ENCODE peak calls at places on chromosomes 5 and 9, in five cellular contexts. One of them, this sample, is unnamed.

GRCh38 chr5:161572914-161573313 is 26.4 kb upstream of the GABRB2 start:
- DNase-seq in choroid plexus epithelial cell: no peak
- DNase-seq in stomach: no peak
- DNase-seq in AG04449: no peak
- DNase-seq in fibroblast of mammary gland: no peak
- DNase-seq in this sample: no peak

GRCh38 chr9:116924462-116925110 is 237.5 kb downstream of the TRIM32 start:
- DNase-seq in stomach: no peak
- DNase-seq in choroid plexus epithelial cell: no peak
- DNase-seq in AG04449: no peak
- DNase-seq in fibroblast of mammary gland: no peak
- DNase-seq in this sample: no peak

GRCh38 chr5:17976404-17976803 is 342.1 kb downstream of the TAF11L14 start:
- DNase-seq in AG04449: no peak
- DNase-seq in choroid plexus epithelial cell: no peak
- DNase-seq in fibroblast of mammary gland: no peak
- DNase-seq in stomach: no peak
- DNase-seq in this sample: no peak

GRCh38 chr5:5581080-5581479 is 158.6 kb downstream of the ICE1 start:
- DNase-seq in fibroblast of mammary gland: no peak
- DNase-seq in choroid plexus epithelial cell: no peak
- DNase-seq in stomach: no peak
- DNase-seq in AG04449: no peak
- DNase-seq in this sample: no peak

GRCh38 chr5:142017832-142018427 is 5.1 kb upstream of the GNPDA1 start:
- DNase-seq in AG04449: no peak
- DNase-seq in stomach: no peak
- DNase-seq in choroid plexus epithelial cell: peak
- DNase-seq in fibroblast of mammary gland: peak
- DNase-seq in this sample: peak

GRCh38 chr5:31413030-31413812 is 118.7 kb downstream of the DROSHA start:
- DNase-seq in stomach: no peak
- DNase-seq in fibroblast of mammary gland: no peak
- DNase-seq in choroid plexus epithelial cell: peak
- DNase-seq in AG04449: no peak
- DNase-seq in this sample: no peak

GRCh38 chr5:169183581-169183980 is 117.4 kb downstream of the SLIT3 start:
- DNase-seq in choroid plexus epithelial cell: no peak
- DNase-seq in stomach: no peak
- DNase-seq in AG04449: peak
- DNase-seq in fibroblast of mammary gland: peak
- DNase-seq in this sample: peak

GRCh38 chr9:93642961-93643360 is 66.6 kb downstream of the PHF2 start:
- DNase-seq in AG04449: peak
- DNase-seq in fibroblast of mammary gland: peak
- DNase-seq in stomach: no peak
- DNase-seq in choroid plexus epithelial cell: peak
- DNase-seq in this sample: peak

GRCh38 chr5:40266952-40267351 is 412.8 kb upstream of the PTGER4 start:
- DNase-seq in fibroblast of mammary gland: no peak
- DNase-seq in AG04449: no peak
- DNase-seq in choroid plexus epithelial cell: no peak
- DNase-seq in stomach: no peak
- DNase-seq in this sample: no peak

GRCh38 chr9:121559183-121559582 is 59.5 kb upstream of the GGTA1 start:
- DNase-seq in choroid plexus epithelial cell: peak
- DNase-seq in stomach: no peak
- DNase-seq in AG04449: no peak
- DNase-seq in fibroblast of mammary gland: peak
- DNase-seq in this sample: peak

GRCh38 chr5:76403963-76404693 is 1.0 kb downstream of the IQGAP2 start:
- DNase-seq in stomach: peak
- DNase-seq in fibroblast of mammary gland: no peak
- DNase-seq in choroid plexus epithelial cell: peak
- DNase-seq in AG04449: no peak
- DNase-seq in this sample: no peak

GRCh38 chr5:176529116-176529823 is 7.9 kb downstream of the RNF44 start:
- DNase-seq in AG04449: no peak
- DNase-seq in choroid plexus epithelial cell: no peak
- DNase-seq in fibroblast of mammary gland: no peak
- DNase-seq in stomach: no peak
- DNase-seq in this sample: no peak

GRCh38 chr9:93089024-93089423 is 7.0 kb upstream of the CARD19 start:
- DNase-seq in choroid plexus epithelial cell: no peak
- DNase-seq in AG04449: no peak
- DNase-seq in stomach: no peak
- DNase-seq in fibroblast of mammary gland: no peak
- DNase-seq in this sample: no peak

GRCh38 chr9:28064241-28064640 is 491.0 kb upstream of the C9orf72 start:
- DNase-seq in choroid plexus epithelial cell: no peak
- DNase-seq in AG04449: no peak
- DNase-seq in fibroblast of mammary gland: no peak
- DNase-seq in stomach: no peak
- DNase-seq in this sample: no peak

GRCh38 chr9:108196332-108196731 is 659.5 kb downstream of the ACTL7B start:
- DNase-seq in choroid plexus epithelial cell: no peak
- DNase-seq in AG04449: no peak
- DNase-seq in fibroblast of mammary gland: no peak
- DNase-seq in stomach: no peak
- DNase-seq in this sample: no peak

GRCh38 chr5:110785356-110785755 is 46.5 kb downstream of the SLC25A46 start:
- DNase-seq in AG04449: peak
- DNase-seq in fibroblast of mammary gland: peak
- DNase-seq in choroid plexus epithelial cell: peak
- DNase-seq in stomach: no peak
- DNase-seq in this sample: peak

GRCh38 chr9:121282309-121283071 is 14.5 kb downstream of the GSN start:
- DNase-seq in stomach: peak
- DNase-seq in choroid plexus epithelial cell: no peak
- DNase-seq in AG04449: no peak
- DNase-seq in fibroblast of mammary gland: peak
- DNase-seq in this sample: peak

GRCh38 chr9:136808075-136808780 is 480 bp downstream of the RABL6 start:
- DNase-seq in stomach: peak
- DNase-seq in fibroblast of mammary gland: no peak
- DNase-seq in AG04449: no peak
- DNase-seq in choroid plexus epithelial cell: no peak
- DNase-seq in this sample: no peak

GRCh38 chr9:82031538-82032280 is 43.1 kb downstream of the SPATA31D1 start:
- DNase-seq in choroid plexus epithelial cell: peak
- DNase-seq in fibroblast of mammary gland: peak
- DNase-seq in stomach: no peak
- DNase-seq in AG04449: peak
- DNase-seq in this sample: peak

GRCh38 chr5:127563133-127563532 is 45.7 kb downstream of the PRRC1 start:
- DNase-seq in choroid plexus epithelial cell: no peak
- DNase-seq in fibroblast of mammary gland: no peak
- DNase-seq in stomach: no peak
- DNase-seq in AG04449: no peak
- DNase-seq in this sample: peak

GRCh38 chr5:36300181-36300926 is 1.3 kb downstream of the RANBP3L start:
- DNase-seq in fibroblast of mammary gland: peak
- DNase-seq in stomach: no peak
- DNase-seq in choroid plexus epithelial cell: peak
- DNase-seq in AG04449: no peak
- DNase-seq in this sample: no peak

GRCh38 chr5:179762079-179762780 is 29.6 kb downstream of the MAML1 start:
- DNase-seq in AG04449: no peak
- DNase-seq in stomach: no peak
- DNase-seq in fibroblast of mammary gland: peak
- DNase-seq in choroid plexus epithelial cell: peak
- DNase-seq in this sample: peak

GRCh38 chr5:169971780-169972179 is 8.5 kb downstream of the INSYN2B start:
- DNase-seq in stomach: no peak
- DNase-seq in choroid plexus epithelial cell: no peak
- DNase-seq in AG04449: no peak
- DNase-seq in fibroblast of mammary gland: no peak
- DNase-seq in this sample: no peak

GRCh38 chr9:123162359-123163345 is 105.7 kb downstream of the STRBP start:
- DNase-seq in choroid plexus epithelial cell: no peak
- DNase-seq in stomach: no peak
- DNase-seq in fibroblast of mammary gland: no peak
- DNase-seq in AG04449: no peak
- DNase-seq in this sample: no peak

GRCh38 chr5:181243521-181244307 is at the start of gene RACK1:
- DNase-seq in AG04449: peak
- DNase-seq in fibroblast of mammary gland: peak
- DNase-seq in choroid plexus epithelial cell: peak
- DNase-seq in stomach: peak
- DNase-seq in this sample: peak

GRCh38 chr9:76761448-76761847 is 2.8 kb upstream of the PCA3 start:
- DNase-seq in stomach: no peak
- DNase-seq in AG04449: no peak
- DNase-seq in fibroblast of mammary gland: peak
- DNase-seq in choroid plexus epithelial cell: peak
- DNase-seq in this sample: peak

GRCh38 chr9:2193565-2193964 is 178.4 kb downstream of the SMARCA2 start:
- DNase-seq in AG04449: no peak
- DNase-seq in fibroblast of mammary gland: no peak
- DNase-seq in choroid plexus epithelial cell: no peak
- DNase-seq in stomach: no peak
- DNase-seq in this sample: no peak
- TF ChIP-seq CTCF in AG04449: no peak
- TF ChIP-seq CTCF in fibroblast of mammary gland: no peak
- TF ChIP-seq CTCF in choroid plexus epithelial cell: peak
- TF ChIP-seq CTCF in stomach: no peak
- TF ChIP-seq CTCF in this sample: no peak

GRCh38 chr5:116011046-116011445 is 21.2 kb upstream of the ARL14EPL start:
- DNase-seq in choroid plexus epithelial cell: peak
- DNase-seq in AG04449: no peak
- DNase-seq in stomach: no peak
- DNase-seq in fibroblast of mammary gland: no peak
- DNase-seq in this sample: peak

GRCh38 chr5:116009806-116010205 is 22.5 kb upstream of the ARL14EPL start:
- DNase-seq in fibroblast of mammary gland: no peak
- DNase-seq in stomach: no peak
- DNase-seq in choroid plexus epithelial cell: no peak
- DNase-seq in AG04449: no peak
- DNase-seq in this sample: peak

GRCh38 chr5:116013931-116014330 is 18.3 kb upstream of the ARL14EPL start:
- DNase-seq in AG04449: no peak
- DNase-seq in choroid plexus epithelial cell: no peak
- DNase-seq in stomach: no peak
- DNase-seq in fibroblast of mammary gland: no peak
- DNase-seq in this sample: peak

DNA sequence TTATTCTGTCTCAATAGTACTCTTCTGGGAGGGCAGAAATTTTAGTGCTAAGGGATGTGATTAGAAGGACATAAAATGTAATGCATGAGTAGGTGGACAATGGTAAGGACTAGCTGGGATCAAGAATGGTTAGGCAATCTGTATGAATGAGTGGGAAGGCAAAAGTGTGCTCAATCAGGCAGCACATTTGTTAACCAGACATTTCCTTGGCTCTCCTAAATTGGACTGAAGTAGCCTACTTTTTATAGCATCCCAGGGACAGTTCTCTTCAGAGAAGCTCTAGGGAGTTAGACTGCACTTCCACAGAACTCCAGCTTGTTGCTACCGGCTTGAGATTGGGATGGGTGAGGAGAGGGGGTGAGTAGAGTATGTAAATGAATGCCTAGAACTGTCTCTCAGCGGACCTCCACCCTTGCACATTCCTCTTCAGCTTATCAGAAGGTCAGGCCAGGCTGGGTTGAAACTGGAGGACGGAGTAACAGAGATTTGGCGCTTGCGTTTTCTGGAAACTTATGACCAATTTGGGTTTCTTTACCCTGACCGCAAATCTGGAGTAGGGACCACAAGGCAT is 19.0 kb upstream of the ARL14EPL start:
- DNase-seq in choroid plexus epithelial cell: no peak
- DNase-seq in stomach: no peak
- DNase-seq in fibroblast of mammary gland: peak
- DNase-seq in AG04449: no peak
- DNase-seq in this sample: peak
- H3K4me3 ChIP-seq in choroid plexus epithelial cell: no peak
- H3K4me3 ChIP-seq in stomach: no peak
- H3K4me3 ChIP-seq in fibroblast of mammary gland: no peak
- H3K4me3 ChIP-seq in AG04449: no peak
- H3K4me3 ChIP-seq in this sample: no peak

GRCh38 chr9:86034863-86035734 is 64.3 kb downstream of the GOLM1 start:
- DNase-seq in fibroblast of mammary gland: peak
- DNase-seq in stomach: peak
- DNase-seq in AG04449: no peak
- DNase-seq in choroid plexus epithelial cell: peak
- DNase-seq in this sample: peak
- TF ChIP-seq CTCF in fibroblast of mammary gland: peak
- TF ChIP-seq CTCF in stomach: no peak
- TF ChIP-seq CTCF in AG04449: peak
- TF ChIP-seq CTCF in choroid plexus epithelial cell: peak
- TF ChIP-seq CTCF in this sample: peak

GRCh38 chr9:73200694-73201432 is 49.2 kb downstream of the ANXA1 start:
- DNase-seq in stomach: no peak
- DNase-seq in choroid plexus epithelial cell: peak
- DNase-seq in AG04449: no peak
- DNase-seq in fibroblast of mammary gland: peak
- DNase-seq in this sample: peak

GRCh38 chr9:73204910-73205309 is 53.2 kb downstream of the ANXA1 start:
- DNase-seq in stomach: no peak
- DNase-seq in AG04449: no peak
- DNase-seq in fibroblast of mammary gland: no peak
- DNase-seq in choroid plexus epithelial cell: no peak
- DNase-seq in this sample: no peak

GRCh38 chr9:73202992-73203391 is 51.3 kb downstream of the ANXA1 start:
- DNase-seq in choroid plexus epithelial cell: no peak
- DNase-seq in stomach: no peak
- DNase-seq in AG04449: no peak
- DNase-seq in fibroblast of mammary gland: no peak
- DNase-seq in this sample: no peak

GRCh38 chr9:73199448-73199847 is 47.8 kb downstream of the ANXA1 start:
- DNase-seq in stomach: no peak
- DNase-seq in AG04449: no peak
- DNase-seq in fibroblast of mammary gland: no peak
- DNase-seq in choroid plexus epithelial cell: no peak
- DNase-seq in this sample: no peak

GRCh38 chr9:73199886-73200285 is 48.2 kb downstream of the ANXA1 start:
- DNase-seq in AG04449: no peak
- DNase-seq in choroid plexus epithelial cell: peak
- DNase-seq in stomach: no peak
- DNase-seq in fibroblast of mammary gland: no peak
- DNase-seq in this sample: no peak
- H3K4me3 ChIP-seq in AG04449: no peak
- H3K4me3 ChIP-seq in choroid plexus epithelial cell: no peak
- H3K4me3 ChIP-seq in stomach: no peak
- H3K4me3 ChIP-seq in fibroblast of mammary gland: no peak
- H3K4me3 ChIP-seq in this sample: no peak

DNA sequence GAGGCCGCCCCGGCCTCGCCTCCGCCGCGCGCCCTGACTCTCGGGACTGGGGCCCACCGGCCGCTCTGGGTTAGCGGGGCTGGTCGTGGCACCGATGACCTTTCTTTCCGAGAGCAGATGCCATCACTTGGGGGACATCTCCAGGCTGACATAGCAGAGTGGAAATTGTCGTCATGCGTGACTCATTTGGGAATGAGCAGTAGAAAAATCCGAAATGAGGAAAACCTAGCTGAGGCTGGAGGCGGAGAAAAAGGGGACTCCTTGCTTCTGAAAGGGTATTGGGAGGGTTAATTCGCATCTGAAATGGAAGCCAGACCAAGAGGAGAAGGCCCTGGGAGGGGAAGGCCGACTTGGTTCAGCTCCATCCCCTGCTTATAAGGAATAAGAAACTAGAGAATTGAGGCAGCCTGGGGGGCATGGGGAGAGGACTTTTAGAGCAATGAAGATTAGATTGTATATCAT is 391 bp upstream of the ELOVL7 start:
- DNase-seq in choroid plexus epithelial cell: peak
- DNase-seq in AG04449: no peak
- DNase-seq in fibroblast of mammary gland: peak
- DNase-seq in stomach: no peak
- DNase-seq in this sample: peak
- TF ChIP-seq CTCF in choroid plexus epithelial cell: no peak
- TF ChIP-seq CTCF in AG04449: no peak
- TF ChIP-seq CTCF in fibroblast of mammary gland: no peak
- TF ChIP-seq CTCF in stomach: no peak
- TF ChIP-seq CTCF in this sample: no peak